ENCODE peak calls at places on chromosomes 1 and 21, in five cellular contexts. One of them, this sample, is unnamed.

GRCh38 chr1:116465845-116466685 is 93.0 kb downstream of the ATP1A1 start:
- DNase-seq in PC-3: no peak
- DNase-seq in tibial nerve: no peak
- DNase-seq in cardiac muscle cell: peak; percentile 77
- DNase-seq in stomach: no peak
- DNase-seq in this sample: no peak

GRCh38 chr1:246552110-246552509 is 14.0 kb downstream of the TFB2M start:
- DNase-seq in cardiac muscle cell: no peak
- DNase-seq in tibial nerve: no peak
- DNase-seq in PC-3: no peak
- DNase-seq in stomach: no peak
- DNase-seq in this sample: no peak

GRCh38 chr1:248924696-248925532 is 18.9 kb downstream of the PGBD2 start:
- DNase-seq in tibial nerve: no peak
- DNase-seq in PC-3: peak; percentile 77
- DNase-seq in cardiac muscle cell: peak; percentile 62
- DNase-seq in stomach: peak; percentile 55
- DNase-seq in this sample: peak; percentile 68

GRCh38 chr1:20956272-20956671 is 169.2 kb upstream of the HP1BP3 start:
- DNase-seq in stomach: no peak
- DNase-seq in PC-3: no peak
- DNase-seq in cardiac muscle cell: no peak
- DNase-seq in tibial nerve: no peak
- DNase-seq in this sample: no peak

GRCh38 chr21:45763506-45763905 is 120.0 kb downstream of the PCBP3 start:
- DNase-seq in cardiac muscle cell: no peak
- DNase-seq in tibial nerve: no peak
- DNase-seq in PC-3: no peak
- DNase-seq in stomach: no peak
- DNase-seq in this sample: no peak

GRCh38 chr21:16040601-16041000 is 310.8 kb downstream of the USP25 start:
- DNase-seq in tibial nerve: no peak
- DNase-seq in cardiac muscle cell: no peak
- DNase-seq in stomach: no peak
- DNase-seq in PC-3: peak; percentile 26
- DNase-seq in this sample: no peak

GRCh38 chr1:156795787-156796186 is 20.9 kb downstream of the SH2D2A start:
- DNase-seq in cardiac muscle cell: no peak
- DNase-seq in stomach: no peak
- DNase-seq in PC-3: no peak
- DNase-seq in tibial nerve: no peak
- DNase-seq in this sample: no peak

GRCh38 chr1:155996166-155996565 is 17.8 kb upstream of the ARHGEF2 start:
- DNase-seq in cardiac muscle cell: no peak
- DNase-seq in stomach: no peak
- DNase-seq in tibial nerve: no peak
- DNase-seq in PC-3: no peak
- DNase-seq in this sample: no peak

GRCh38 chr1:214116258-214116657 is 128.5 kb downstream of the PROX1 start:
- DNase-seq in tibial nerve: no peak
- DNase-seq in stomach: no peak
- DNase-seq in cardiac muscle cell: no peak
- DNase-seq in PC-3: no peak
- DNase-seq in this sample: no peak

GRCh38 chr1:55623339-55623738 is 408.2 kb upstream of the USP24 start:
- DNase-seq in tibial nerve: no peak
- DNase-seq in stomach: no peak
- DNase-seq in PC-3: no peak
- DNase-seq in cardiac muscle cell: peak; percentile 5
- DNase-seq in this sample: no peak

GRCh38 chr1:155127672-155128468 is at the start of gene EFNA1:
- DNase-seq in PC-3: peak; percentile 74
- DNase-seq in tibial nerve: peak; percentile 18
- DNase-seq in stomach: peak; percentile 79
- DNase-seq in cardiac muscle cell: peak; percentile 81
- DNase-seq in this sample: peak; percentile 35

GRCh38 chr21:30248844-30249243 is 32.9 kb upstream of the CLDN8 start:
- DNase-seq in tibial nerve: no peak
- DNase-seq in cardiac muscle cell: no peak
- DNase-seq in PC-3: no peak
- DNase-seq in stomach: no peak
- DNase-seq in this sample: no peak

GRCh38 chr1:187313115-187313514 is 484.4 kb downstream of the PLA2G4A start:
- DNase-seq in PC-3: peak; percentile 32
- DNase-seq in tibial nerve: no peak
- DNase-seq in cardiac muscle cell: no peak
- DNase-seq in stomach: no peak
- DNase-seq in this sample: no peak

GRCh38 chr1:22140681-22141080 is 2.2 kb downstream of the WNT4 start:
- DNase-seq in stomach: no peak
- DNase-seq in tibial nerve: no peak
- DNase-seq in cardiac muscle cell: no peak
- DNase-seq in PC-3: peak; percentile 36
- DNase-seq in this sample: no peak

GRCh38 chr1:96234299-96234698 is 487.3 kb upstream of the PTBP2 start:
- DNase-seq in PC-3: peak; percentile 58
- DNase-seq in cardiac muscle cell: peak; percentile 44
- DNase-seq in stomach: peak; percentile 53
- DNase-seq in tibial nerve: peak; percentile 15
- DNase-seq in this sample: no peak

GRCh38 chr1:12012560-12013316 is 6.6 kb upstream of the MIIP start:
- DNase-seq in PC-3: no peak
- DNase-seq in tibial nerve: no peak
- DNase-seq in stomach: no peak
- DNase-seq in cardiac muscle cell: no peak
- DNase-seq in this sample: no peak

GRCh38 chr1:21631944-21632887 is 36.9 kb downstream of the RAP1GAP start:
- DNase-seq in cardiac muscle cell: no peak
- DNase-seq in stomach: peak; percentile 64
- DNase-seq in PC-3: no peak
- DNase-seq in tibial nerve: no peak
- DNase-seq in this sample: no peak

GRCh38 chr21:29423051-29423450 is 124.3 kb downstream of the BACH1 start:
- DNase-seq in tibial nerve: no peak
- DNase-seq in stomach: no peak
- DNase-seq in PC-3: no peak
- DNase-seq in cardiac muscle cell: no peak
- DNase-seq in this sample: no peak

GRCh38 chr1:110292031-110292300 is 47.2 kb upstream of the RBM15 start:
- DNase-seq in stomach: no peak
- DNase-seq in tibial nerve: no peak
- DNase-seq in PC-3: no peak
- DNase-seq in cardiac muscle cell: no peak
- DNase-seq in this sample: no peak

GRCh38 chr1:110188116-110188618 is 21.9 kb upstream of the KCNC4 start:
- DNase-seq in PC-3: peak; percentile 79
- DNase-seq in cardiac muscle cell: no peak
- DNase-seq in stomach: no peak
- DNase-seq in tibial nerve: no peak
- DNase-seq in this sample: no peak

GRCh38 chr21:27582946-27583270 is 616.0 kb upstream of the ADAMTS5 start:
- DNase-seq in cardiac muscle cell: no peak
- DNase-seq in stomach: no peak
- DNase-seq in tibial nerve: no peak
- DNase-seq in PC-3: no peak
- DNase-seq in this sample: no peak

GRCh38 chr1:62076286-62076685 is 118.4 kb upstream of the L1TD1 start:
- DNase-seq in tibial nerve: no peak
- DNase-seq in PC-3: peak; percentile 91
- DNase-seq in cardiac muscle cell: no peak
- DNase-seq in stomach: no peak
- DNase-seq in this sample: no peak

GRCh38 chr1:152495066-152495675 is 15.4 kb upstream of the LCE5A start:
- DNase-seq in stomach: no peak
- DNase-seq in tibial nerve: no peak
- DNase-seq in cardiac muscle cell: no peak
- DNase-seq in PC-3: peak; percentile 58
- DNase-seq in this sample: no peak

GRCh38 chr1:21406659-21407058 is 33.3 kb upstream of the NBPF3 start:
- DNase-seq in stomach: no peak
- DNase-seq in tibial nerve: no peak
- DNase-seq in PC-3: no peak
- DNase-seq in cardiac muscle cell: no peak
- DNase-seq in this sample: no peak

GRCh38 chr1:7302126-7302525 is 469.0 kb upstream of the VAMP3 start:
- DNase-seq in stomach: no peak
- DNase-seq in PC-3: no peak
- DNase-seq in cardiac muscle cell: no peak
- DNase-seq in tibial nerve: no peak
- DNase-seq in this sample: no peak

GRCh38 chr1:86750530-86750929 is 46.2 kb downstream of the SH3GLB1 start:
- DNase-seq in PC-3: no peak
- DNase-seq in tibial nerve: no peak
- DNase-seq in cardiac muscle cell: no peak
- DNase-seq in stomach: no peak
- DNase-seq in this sample: no peak

GRCh38 chr1:245915406-245915805 is 591.7 kb downstream of the SMYD3 start:
- DNase-seq in stomach: no peak
- DNase-seq in tibial nerve: no peak
- DNase-seq in cardiac muscle cell: no peak
- DNase-seq in PC-3: no peak
- DNase-seq in this sample: no peak

GRCh38 chr1:172394167-172394751 is 26.2 kb upstream of the C1orf105 start:
- DNase-seq in tibial nerve: no peak
- DNase-seq in PC-3: peak; percentile 69
- DNase-seq in stomach: peak; percentile 27
- DNase-seq in cardiac muscle cell: no peak
- DNase-seq in this sample: peak; percentile 78

GRCh38 chr1:192747942-192748341 is 60.9 kb upstream of the RGS2 start:
- DNase-seq in stomach: no peak
- DNase-seq in cardiac muscle cell: no peak
- DNase-seq in PC-3: no peak
- DNase-seq in tibial nerve: no peak
- DNase-seq in this sample: no peak

GRCh38 chr1:88783145-88783544 is 99.1 kb downstream of the PKN2 start:
- DNase-seq in cardiac muscle cell: peak; percentile 3
- DNase-seq in stomach: no peak
- DNase-seq in PC-3: no peak
- DNase-seq in tibial nerve: no peak
- DNase-seq in this sample: no peak

GRCh38 chr1:63890468-63890867 is 116.7 kb downstream of the ROR1 start:
- DNase-seq in tibial nerve: no peak
- DNase-seq in PC-3: no peak
- DNase-seq in stomach: no peak
- DNase-seq in cardiac muscle cell: no peak
- DNase-seq in this sample: no peak

GRCh38 chr1:63893976-63894375 is 120.2 kb downstream of the ROR1 start:
- DNase-seq in cardiac muscle cell: no peak
- DNase-seq in PC-3: peak; percentile 80
- DNase-seq in tibial nerve: no peak
- DNase-seq in stomach: no peak
- DNase-seq in this sample: no peak

GRCh38 chr1:63891211-63891610 is 117.4 kb downstream of the ROR1 start:
- DNase-seq in stomach: no peak
- DNase-seq in PC-3: no peak
- DNase-seq in tibial nerve: no peak
- DNase-seq in cardiac muscle cell: no peak
- DNase-seq in this sample: no peak

GRCh38 chr1:63894627-63895256 is 120.9 kb downstream of the ROR1 start:
- DNase-seq in stomach: no peak
- DNase-seq in PC-3: no peak
- DNase-seq in cardiac muscle cell: no peak
- DNase-seq in tibial nerve: no peak
- DNase-seq in this sample: no peak

GRCh38 chr1:63892632-63893395 is 119.0 kb downstream of the ROR1 start:
- DNase-seq in stomach: no peak
- DNase-seq in PC-3: peak; percentile 59
- DNase-seq in tibial nerve: no peak
- DNase-seq in cardiac muscle cell: no peak
- DNase-seq in this sample: no peak
- H3K27ac ChIP-seq in stomach: peak overlapping the region; percentile 70
- H3K27ac ChIP-seq in PC-3: peak overlapping the region; percentile 74
- H3K27ac ChIP-seq in tibial nerve: no peak overlapping the region
- H3K27ac ChIP-seq in cardiac muscle cell: no peak overlapping the region
- H3K27ac ChIP-seq in this sample: no peak overlapping the region

GRCh38 chr1:36008546-36009197 is 75.2 kb upstream of the TEKT2 start:
- DNase-seq in PC-3: peak; percentile 89
- DNase-seq in stomach: no peak
- DNase-seq in tibial nerve: no peak
- DNase-seq in cardiac muscle cell: peak; percentile 0
- DNase-seq in this sample: no peak
- H3K27ac ChIP-seq in PC-3: peak overlapping the region; percentile 29
- H3K27ac ChIP-seq in stomach: no peak overlapping the region
- H3K27ac ChIP-seq in tibial nerve: no peak overlapping the region
- H3K27ac ChIP-seq in cardiac muscle cell: no peak overlapping the region
- H3K27ac ChIP-seq in this sample: no peak overlapping the region

GRCh38 chr1:27567183-27567526 is 36.8 kb downstream of the AHDC1 start:
- DNase-seq in tibial nerve: no peak
- DNase-seq in PC-3: no peak
- DNase-seq in stomach: no peak
- DNase-seq in cardiac muscle cell: no peak
- DNase-seq in this sample: no peak
- H3K27ac ChIP-seq in tibial nerve: peak overlapping the region; percentile 70
- H3K27ac ChIP-seq in PC-3: no peak overlapping the region
- H3K27ac ChIP-seq in stomach: peak overlapping the region; percentile 95
- H3K27ac ChIP-seq in cardiac muscle cell: peak overlapping the region; percentile 63
- H3K27ac ChIP-seq in this sample: no peak overlapping the region

GRCh38 chr1:19621274-19621950 is 22.7 kb upstream of the NBL1 start:
- DNase-seq in tibial nerve: no peak
- DNase-seq in stomach: no peak
- DNase-seq in cardiac muscle cell: no peak
- DNase-seq in PC-3: no peak
- DNase-seq in this sample: no peak
- H3K27ac ChIP-seq in tibial nerve: no peak overlapping the region
- H3K27ac ChIP-seq in stomach: no peak overlapping the region
- H3K27ac ChIP-seq in cardiac muscle cell: no peak overlapping the region
- H3K27ac ChIP-seq in PC-3: no peak overlapping the region
- H3K27ac ChIP-seq in this sample: no peak overlapping the region

DNA sequence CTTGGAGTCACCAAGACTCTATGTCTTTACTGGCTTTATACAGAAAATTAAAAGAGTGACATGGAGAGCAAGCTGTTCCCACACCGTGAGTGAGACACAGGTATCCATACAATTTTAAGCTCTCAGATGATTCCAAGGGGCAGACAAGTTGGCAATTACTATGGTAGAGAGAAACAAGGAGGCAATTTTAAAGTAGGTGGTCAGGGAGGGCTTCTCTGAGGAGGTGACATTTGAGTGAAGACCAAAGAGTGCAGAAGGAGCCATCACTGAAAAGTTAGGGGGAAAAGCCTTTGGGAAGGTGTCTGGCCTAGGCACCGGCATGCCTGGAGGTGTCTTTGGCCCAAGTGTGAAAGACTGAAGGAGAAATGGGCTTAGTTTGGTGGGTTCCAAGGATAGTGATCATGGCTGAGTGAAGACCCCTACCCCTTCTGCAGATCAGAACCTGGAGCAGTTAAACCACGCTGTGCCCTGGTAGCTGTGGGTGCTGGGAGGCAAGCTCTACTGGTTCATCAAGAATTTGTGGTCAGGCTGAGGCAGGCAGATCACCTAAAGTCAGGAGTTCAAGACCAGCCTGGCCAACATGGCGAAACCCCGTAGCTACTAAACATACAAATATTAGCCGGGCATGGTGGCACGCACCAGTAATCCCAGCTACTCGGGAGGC is 10.4 kb downstream of the IFI6 start:
- DNase-seq in tibial nerve: no peak
- DNase-seq in stomach: no peak
- DNase-seq in PC-3: no peak
- DNase-seq in cardiac muscle cell: no peak
- DNase-seq in this sample: no peak
- H3K27ac ChIP-seq in tibial nerve: no peak overlapping the region
- H3K27ac ChIP-seq in stomach: no peak overlapping the region
- H3K27ac ChIP-seq in PC-3: no peak overlapping the region
- H3K27ac ChIP-seq in cardiac muscle cell: no peak overlapping the region
- H3K27ac ChIP-seq in this sample: peak overlapping the region; percentile 89

GRCh38 chr1:9374748-9375345 is 82.2 kb downstream of the SPSB1 start:
- DNase-seq in cardiac muscle cell: no peak
- DNase-seq in tibial nerve: no peak
- DNase-seq in stomach: no peak
- DNase-seq in PC-3: no peak
- DNase-seq in this sample: no peak
- H3K27ac ChIP-seq in cardiac muscle cell: no peak overlapping the region
- H3K27ac ChIP-seq in tibial nerve: no peak overlapping the region
- H3K27ac ChIP-seq in stomach: peak overlapping the region; percentile 85
- H3K27ac ChIP-seq in PC-3: no peak overlapping the region
- H3K27ac ChIP-seq in this sample: no peak overlapping the region